ENCODE peak calls at places on chromosomes 5 and 9, in five cellular contexts. D is IMR-90, B is left lung, V is lower lobe of right lung, I is hepatocyte. E is an unnamed sample.

GRCh38 chr9:136244116-136244775 is 1.4 kb downstream of the QSOX2 start:
- DNase-seq in D (no peak), B (no peak), V (no peak), I (no peak), E (no peak)

GRCh38 chr5:133079048-133079447 is 27.2 kb downstream of the HSPA4 start:
- DNase-seq in D (no peak), B (no peak), V (no peak), I (no peak), E (no peak)

GRCh38 chr5:159286420-159287035 is 23.4 kb downstream of the UBLCP1 start:
- DNase-seq in D (peak; percentile 48), B (no peak), V (no peak), I (peak; percentile 44), E (no peak)

GRCh38 chr5:142667808-142668207 is 18.1 kb downstream of the FGF1 start:
- DNase-seq in D (no peak), B (peak; percentile 68), V (no peak), I (no peak), E (no peak)

GRCh38 chr9:134625361-134626140 is 16.1 kb upstream of the COL5A1 start:
- DNase-seq in D (peak; percentile 50), B (no peak), V (peak; percentile 24), I (no peak), E (no peak)

GRCh38 chr5:30749971-30750370 is 443.5 kb upstream of the CDH6 start:
- DNase-seq in D (peak; percentile 33), B (no peak), V (no peak), I (no peak), E (no peak)

GRCh38 chr5:98402130-98402529 is 371.3 kb upstream of the RGMB start:
- DNase-seq in D (no peak), B (no peak), V (no peak), I (peak; percentile 13), E (no peak)

GRCh38 chr9:93267091-93267541 is 83.2 kb downstream of the WNK2 start:
- DNase-seq in D (no peak), B (no peak), V (no peak), I (peak; percentile 2), E (no peak)

GRCh38 chr5:32584651-32585050 is 706 bp upstream of the SUB1 start:
- DNase-seq in D (no peak), B (no peak), V (no peak), I (no peak), E (no peak)

GRCh38 chr9:130138791-130139190 is 33.4 kb upstream of the NCS1 start:
- DNase-seq in D (peak; percentile 97), B (no peak), V (no peak), I (peak; percentile 78), E (peak; percentile 91)

GRCh38 chr5:179621551-179621971 is 1.9 kb downstream of the HNRNPH1 start:
- DNase-seq in D (no peak), B (no peak), V (no peak), I (no peak), E (no peak)

GRCh38 chr9:72579190-72579589 is 57.8 kb downstream of the TMC1 start:
- DNase-seq in D (peak; percentile 63), B (no peak), V (no peak), I (peak; percentile 41), E (peak; percentile 94)

GRCh38 chr9:128169925-128170324 is 9.9 kb downstream of the BBLN start:
- DNase-seq in D (no peak), B (no peak), V (no peak), I (no peak), E (no peak)

GRCh38 chr5:64295100-64295499 is 129.5 kb downstream of the RNF180 start:
- DNase-seq in D (no peak), B (no peak), V (no peak), I (no peak), E (no peak)

GRCh38 chr5:93723005-93723404 is 18.4 kb downstream of the POU5F2 start:
- DNase-seq in D (peak; percentile 46), B (no peak), V (no peak), I (no peak), E (no peak)

GRCh38 chr5:35089688-35090314 is 42.1 kb upstream of the AGXT2 start:
- DNase-seq in D (peak; percentile 72), B (no peak), V (no peak), I (peak; percentile 74), E (peak; percentile 53)

GRCh38 chr9:32292611-32293010 is 91.8 kb upstream of the ACO1 start:
- DNase-seq in D (no peak), B (no peak), V (no peak), I (no peak), E (no peak)

GRCh38 chr5:11904270-11904906 is at the start of gene CTNND2:
- DNase-seq in D (no peak), B (peak; percentile 79), V (peak; percentile 49), I (peak; percentile 86), E (peak; percentile 14)

GRCh38 chr9:137138058-137138697 is 776 bp upstream of the GRIN1 start:
- DNase-seq in D (no peak), B (peak; percentile 54), V (no peak), I (no peak), E (no peak)

GRCh38 chr5:180815241-180816031 is 12.8 kb upstream of the MGAT1 start:
- DNase-seq in D (no peak), B (no peak), V (no peak), I (no peak), E (no peak)

GRCh38 chr5:180811623-180812119 is 9.1 kb upstream of the MGAT1 start:
- DNase-seq in D (no peak), B (no peak), V (no peak), I (no peak), E (peak; percentile 53)

GRCh38 chr5:180810210-180811011 is 7.8 kb upstream of the MGAT1 start:
- DNase-seq in D (peak; percentile 90), B (peak; percentile 99), V (peak; percentile 97), I (peak; percentile 98), E (peak; percentile 98)

GRCh38 chr5:180811012-180811622 is 8.5 kb upstream of the MGAT1 start:
- DNase-seq in D (no peak), B (no peak), V (no peak), I (no peak), E (no peak)

DNA sequence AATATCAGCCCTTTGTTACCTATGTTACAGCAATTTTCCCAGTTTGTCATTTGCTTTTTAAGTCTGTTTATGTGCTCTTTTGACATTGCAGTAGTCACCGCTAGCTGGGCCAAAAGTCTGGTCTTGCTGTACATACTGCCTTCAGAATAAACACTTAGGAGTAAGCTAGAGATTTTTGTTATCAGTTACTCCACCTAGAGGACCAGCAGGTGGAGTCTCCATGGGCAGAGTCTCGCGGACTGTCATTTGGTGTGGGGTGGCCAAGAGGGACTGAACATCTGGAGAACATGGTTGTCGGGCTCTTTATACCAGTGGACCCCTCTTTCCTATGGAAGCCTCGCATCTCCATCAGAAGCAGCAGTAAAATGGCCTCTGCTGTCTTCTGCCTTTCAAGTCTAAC is 10.8 kb upstream of the MGAT1 start:
- DNase-seq in D (no peak), B (no peak), V (no peak), I (no peak), E (no peak)
- TF ChIP-seq CTCF in D (no peak), B (no peak), V (no peak), I (no peak), E (no peak)

GRCh38 chr5:38257236-38258036 is 923 bp upstream of the EGFLAM start:
- DNase-seq in D (no peak), B (peak; percentile 55), V (no peak), I (no peak), E (no peak)
- H3K27ac ChIP-seq in D (no peak overlapping the region), B (no peak overlapping the region), V (no peak overlapping the region), I (no peak overlapping the region), E (no peak overlapping the region)

GRCh38 chr5:113123563-113123962 is 147.0 kb downstream of the DCP2 start:
- DNase-seq in D (no peak), B (no peak), V (no peak), I (peak; percentile 44), E (no peak)
- TF ChIP-seq CTCF in D (no peak), B (no peak), V (no peak), I (peak; percentile 38), E (no peak)

DNA sequence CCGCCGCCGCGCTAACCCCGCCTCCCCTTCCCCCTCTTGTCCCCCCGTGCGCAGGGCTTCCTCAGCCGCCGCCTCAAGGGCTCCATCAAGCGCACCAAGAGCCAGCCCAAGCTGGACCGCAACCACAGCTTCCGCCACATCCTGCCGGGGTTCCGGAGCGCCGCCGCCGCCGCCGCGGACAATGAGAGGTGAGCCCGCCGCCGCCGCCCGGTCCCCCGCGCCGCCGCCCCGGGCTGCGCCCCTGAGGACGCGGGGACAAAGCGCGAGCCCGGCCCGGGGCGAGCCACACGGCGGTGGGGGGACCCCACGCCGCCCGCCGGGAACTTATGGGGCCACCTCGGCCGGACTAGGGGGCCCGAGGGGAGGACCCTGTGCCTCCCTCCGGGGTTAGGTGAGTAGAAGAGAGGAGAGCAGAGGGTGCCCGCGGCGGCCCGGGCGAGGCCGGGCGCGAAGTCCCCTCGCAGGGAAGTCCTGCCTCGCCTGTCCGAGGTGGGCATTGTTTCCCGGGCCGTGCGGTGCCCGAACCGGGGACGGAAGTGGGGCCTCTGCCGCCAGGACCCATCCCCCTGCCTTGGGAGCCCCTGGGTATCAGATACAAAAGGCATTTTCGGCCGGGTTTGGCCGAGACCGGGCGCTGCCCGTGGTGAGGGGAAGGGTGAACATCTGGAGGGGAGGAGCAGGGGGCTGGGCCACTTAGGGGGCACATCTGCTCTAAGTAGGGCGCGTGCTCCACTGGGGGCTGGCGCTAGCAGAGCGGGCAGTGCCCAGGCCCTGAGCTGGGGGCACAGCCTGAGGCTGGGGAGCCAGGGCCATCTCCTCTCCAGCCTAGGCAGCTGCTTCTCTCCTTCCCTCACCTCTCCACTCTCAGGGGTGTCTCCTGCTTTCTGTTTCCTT is 48.1 kb downstream of the DAB2IP start:
- DNase-seq in D (peak; percentile 55), B (peak; percentile 88), V (peak; percentile 75), I (peak; percentile 62), E (no peak)
- H3K27ac ChIP-seq in D (peak overlapping the region; percentile 52), B (peak overlapping the region; percentile 67), V (peak overlapping the region; percentile 80), I (peak overlapping the region; percentile 3), E (peak overlapping the region; percentile 98)

DNA sequence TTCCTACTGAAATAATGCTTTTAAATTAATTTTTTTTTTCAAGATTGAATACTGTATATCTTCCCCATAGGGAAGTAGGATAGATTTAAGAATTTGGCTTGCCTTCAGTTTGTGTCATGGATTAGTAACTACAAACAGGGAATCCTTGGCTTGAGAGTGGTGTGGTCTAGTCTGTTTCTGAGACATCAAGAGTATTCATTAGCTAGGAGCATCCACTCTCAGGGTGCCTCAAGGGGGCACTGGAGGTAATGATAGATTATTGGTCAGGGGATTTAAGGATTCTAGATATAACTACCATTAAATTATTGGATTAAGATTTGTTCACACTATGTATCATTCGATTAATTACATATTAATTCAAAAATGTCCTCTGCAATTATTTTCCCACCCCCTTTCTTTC is 91.8 kb upstream of the TXNDC8 start:
- DNase-seq in D (peak; percentile 12), B (no peak), V (no peak), I (no peak), E (no peak)
- TF ChIP-seq CTCF in D (no peak), B (no peak), V (no peak), I (no peak), E (peak; percentile 21)

E was measured in RWPE1.